ENCODE peak calls at places on chromosomes 13 and 19, in eight cellular contexts. One of them, this sample, is unnamed.
A peak's percentile ranks its signal among the peaks of the same experiment; 100 is the strongest.

GRCh38 chr13:83340170-83340569 is 542.1 kb downstream of the SLITRK1 start:
- DNase-seq in RWPE1: no peak
- DNase-seq in psoas muscle: no peak
- DNase-seq in heart left ventricle: no peak
- DNase-seq in ascending aorta: no peak
- DNase-seq in A673: peak; percentile 12
- DNase-seq in esophagus squamous epithelium: no peak
- DNase-seq in Calu3: no peak
- DNase-seq in this sample: no peak

GRCh38 chr13:29106651-29107050 is 286.5 kb downstream of the MTUS2 start:
- DNase-seq in RWPE1: no peak
- DNase-seq in psoas muscle: no peak
- DNase-seq in heart left ventricle: no peak
- DNase-seq in ascending aorta: no peak
- DNase-seq in A673: no peak
- DNase-seq in esophagus squamous epithelium: no peak
- DNase-seq in Calu3: no peak
- DNase-seq in this sample: no peak

GRCh38 chr13:27991881-27992280 is 3.4 kb upstream of the URAD start:
- DNase-seq in RWPE1: no peak
- DNase-seq in psoas muscle: no peak
- DNase-seq in heart left ventricle: no peak
- DNase-seq in ascending aorta: no peak
- DNase-seq in A673: no peak
- DNase-seq in esophagus squamous epithelium: no peak
- DNase-seq in Calu3: no peak
- DNase-seq in this sample: no peak

GRCh38 chr13:27627377-27627776 is 5.7 kb downstream of the POLR1D start:
- DNase-seq in RWPE1: no peak
- DNase-seq in psoas muscle: no peak
- DNase-seq in heart left ventricle: no peak
- DNase-seq in ascending aorta: no peak
- DNase-seq in A673: no peak
- DNase-seq in esophagus squamous epithelium: no peak
- DNase-seq in Calu3: no peak
- DNase-seq in this sample: no peak

GRCh38 chr19:1610579-1610978 is 5.3 kb upstream of the UQCR11 start:
- DNase-seq in RWPE1: no peak
- DNase-seq in psoas muscle: no peak
- DNase-seq in heart left ventricle: no peak
- DNase-seq in ascending aorta: no peak
- DNase-seq in A673: no peak
- DNase-seq in esophagus squamous epithelium: no peak
- DNase-seq in Calu3: no peak
- DNase-seq in this sample: no peak

GRCh38 chr19:4186087-4186993 is 3.9 kb downstream of the ANKRD24 start:
- DNase-seq in RWPE1: peak; percentile 76
- DNase-seq in psoas muscle: peak; percentile 78
- DNase-seq in heart left ventricle: peak; percentile 50
- DNase-seq in ascending aorta: peak; percentile 74
- DNase-seq in A673: peak; percentile 88
- DNase-seq in esophagus squamous epithelium: no peak
- DNase-seq in Calu3: peak; percentile 85
- DNase-seq in this sample: peak; percentile 43

GRCh38 chr13:20125783-20126165 is 35.1 kb downstream of the GJA3 start:
- DNase-seq in RWPE1: no peak
- DNase-seq in psoas muscle: no peak
- DNase-seq in heart left ventricle: no peak
- DNase-seq in ascending aorta: no peak
- DNase-seq in A673: no peak
- DNase-seq in esophagus squamous epithelium: no peak
- DNase-seq in Calu3: no peak
- DNase-seq in this sample: no peak

GRCh38 chr19:4456566-4456842 is 1.1 kb downstream of the UBXN6 start:
- DNase-seq in RWPE1: peak; percentile 52
- DNase-seq in psoas muscle: peak; percentile 55
- DNase-seq in heart left ventricle: no peak
- DNase-seq in ascending aorta: peak; percentile 61
- DNase-seq in A673: peak; percentile 76
- DNase-seq in esophagus squamous epithelium: no peak
- DNase-seq in Calu3: no peak
- DNase-seq in this sample: no peak

GRCh38 chr13:33676700-33677048 is 141.3 kb upstream of the RFC3 start:
- DNase-seq in RWPE1: no peak
- DNase-seq in psoas muscle: peak; percentile 53
- DNase-seq in heart left ventricle: peak; percentile 70
- DNase-seq in ascending aorta: peak; percentile 69
- DNase-seq in A673: peak; percentile 52
- DNase-seq in esophagus squamous epithelium: no peak
- DNase-seq in Calu3: peak; percentile 40
- DNase-seq in this sample: no peak

GRCh38 chr19:3807574-3808354 is 21.6 kb upstream of the MATK start:
- DNase-seq in RWPE1: no peak
- DNase-seq in psoas muscle: no peak
- DNase-seq in heart left ventricle: no peak
- DNase-seq in ascending aorta: no peak
- DNase-seq in A673: no peak
- DNase-seq in esophagus squamous epithelium: no peak
- DNase-seq in Calu3: no peak
- DNase-seq in this sample: no peak

GRCh38 chr13:26502826-26503225 is 54.7 kb upstream of the WASF3 start:
- DNase-seq in RWPE1: no peak
- DNase-seq in psoas muscle: peak; percentile 64
- DNase-seq in heart left ventricle: no peak
- DNase-seq in ascending aorta: no peak
- DNase-seq in A673: peak; percentile 50
- DNase-seq in esophagus squamous epithelium: no peak
- DNase-seq in Calu3: no peak
- DNase-seq in this sample: no peak

GRCh38 chr19:54408627-54409026 is 6.6 kb upstream of the TTYH1 start:
- DNase-seq in RWPE1: no peak
- DNase-seq in psoas muscle: no peak
- DNase-seq in heart left ventricle: no peak
- DNase-seq in ascending aorta: no peak
- DNase-seq in A673: no peak
- DNase-seq in esophagus squamous epithelium: no peak
- DNase-seq in Calu3: no peak
- DNase-seq in this sample: no peak

GRCh38 chr13:46577656-46578589 is 25.0 kb downstream of the LRCH1 start:
- DNase-seq in RWPE1: no peak
- DNase-seq in psoas muscle: no peak
- DNase-seq in heart left ventricle: no peak
- DNase-seq in ascending aorta: no peak
- DNase-seq in A673: no peak
- DNase-seq in esophagus squamous epithelium: no peak
- DNase-seq in Calu3: no peak
- DNase-seq in this sample: no peak

GRCh38 chr19:1825909-1826556 is 14.0 kb upstream of the ATP8B3 start:
- DNase-seq in RWPE1: peak; percentile 76
- DNase-seq in psoas muscle: peak; percentile 89
- DNase-seq in heart left ventricle: peak; percentile 69
- DNase-seq in ascending aorta: peak; percentile 83
- DNase-seq in A673: peak; percentile 88
- DNase-seq in esophagus squamous epithelium: no peak
- DNase-seq in Calu3: peak; percentile 75
- DNase-seq in this sample: peak; percentile 72

GRCh38 chr13:46613409-46614049 is 60.6 kb downstream of the LRCH1 start:
- DNase-seq in RWPE1: no peak
- DNase-seq in psoas muscle: no peak
- DNase-seq in heart left ventricle: no peak
- DNase-seq in ascending aorta: no peak
- DNase-seq in A673: no peak
- DNase-seq in esophagus squamous epithelium: no peak
- DNase-seq in Calu3: no peak
- DNase-seq in this sample: no peak

GRCh38 chr19:34269968-34270621 is 15.7 kb downstream of the GARRE1 start:
- DNase-seq in RWPE1: peak; percentile 61
- DNase-seq in psoas muscle: peak; percentile 64
- DNase-seq in heart left ventricle: peak; percentile 80
- DNase-seq in ascending aorta: peak; percentile 89
- DNase-seq in A673: peak; percentile 95
- DNase-seq in esophagus squamous epithelium: no peak
- DNase-seq in Calu3: peak; percentile 45
- DNase-seq in this sample: peak; percentile 47

GRCh38 chr13:37681295-37682032 is 82.9 kb upstream of the POSTN start:
- DNase-seq in RWPE1: no peak
- DNase-seq in psoas muscle: no peak
- DNase-seq in heart left ventricle: no peak
- DNase-seq in ascending aorta: no peak
- DNase-seq in A673: no peak
- DNase-seq in esophagus squamous epithelium: no peak
- DNase-seq in Calu3: no peak
- DNase-seq in this sample: no peak

GRCh38 chr19:49997709-49998108 is 27.5 kb downstream of the VRK3 start:
- DNase-seq in RWPE1: peak; percentile 59
- DNase-seq in psoas muscle: no peak
- DNase-seq in heart left ventricle: no peak
- DNase-seq in ascending aorta: no peak
- DNase-seq in A673: peak; percentile 41
- DNase-seq in esophagus squamous epithelium: no peak
- DNase-seq in Calu3: peak; percentile 41
- DNase-seq in this sample: no peak

GRCh38 chr13:38763446-38764381 is 76.8 kb downstream of the FREM2 start:
- DNase-seq in RWPE1: peak; percentile 42
- DNase-seq in psoas muscle: no peak
- DNase-seq in heart left ventricle: no peak
- DNase-seq in ascending aorta: no peak
- DNase-seq in A673: peak; percentile 87
- DNase-seq in esophagus squamous epithelium: no peak
- DNase-seq in Calu3: peak; percentile 28
- DNase-seq in this sample: no peak

GRCh38 chr19:980133-980998 is 3.8 kb upstream of the WDR18 start:
- DNase-seq in RWPE1: no peak
- DNase-seq in psoas muscle: no peak
- DNase-seq in heart left ventricle: no peak
- DNase-seq in ascending aorta: no peak
- DNase-seq in A673: no peak
- DNase-seq in esophagus squamous epithelium: no peak
- DNase-seq in Calu3: peak; percentile 18
- DNase-seq in this sample: no peak

GRCh38 chr19:45676851-45677263 is 8.8 kb downstream of the GIPR start:
- DNase-seq in RWPE1: no peak
- DNase-seq in psoas muscle: no peak
- DNase-seq in heart left ventricle: no peak
- DNase-seq in ascending aorta: no peak
- DNase-seq in A673: no peak
- DNase-seq in esophagus squamous epithelium: no peak
- DNase-seq in Calu3: peak; percentile 52
- DNase-seq in this sample: peak; percentile 26

GRCh38 chr13:60990032-60990733 is 425.5 kb downstream of the PCDH20 start:
- DNase-seq in RWPE1: no peak
- DNase-seq in psoas muscle: no peak
- DNase-seq in heart left ventricle: no peak
- DNase-seq in ascending aorta: no peak
- DNase-seq in A673: peak; percentile 29
- DNase-seq in esophagus squamous epithelium: no peak
- DNase-seq in Calu3: no peak
- DNase-seq in this sample: no peak

DNA sequence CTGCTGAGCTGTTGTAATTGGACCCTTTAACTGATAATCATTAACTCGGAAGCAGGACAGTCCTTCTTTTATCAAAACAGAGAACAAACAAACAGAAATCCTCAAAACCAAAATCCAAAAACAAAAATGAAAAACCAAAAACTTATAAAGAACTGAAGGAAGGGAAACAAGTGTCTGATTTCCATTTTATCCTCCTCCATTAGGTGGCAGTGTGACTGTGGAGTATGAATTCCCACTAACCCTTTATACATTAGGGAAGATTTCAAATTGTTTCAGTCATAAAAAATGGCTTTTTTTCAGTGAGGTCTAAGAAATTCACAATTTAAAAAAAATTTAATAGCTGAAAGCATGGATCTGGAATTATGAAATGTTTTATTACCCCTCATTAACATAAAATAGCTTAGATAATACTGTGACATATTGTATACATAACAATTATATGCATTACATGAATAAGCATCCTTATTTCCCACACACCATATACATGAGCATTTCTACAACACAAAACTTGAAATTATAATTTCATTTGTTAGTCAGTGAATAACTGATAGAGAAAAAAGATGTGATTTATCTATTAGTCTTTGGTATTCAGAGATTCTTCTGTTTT is 1074.3 kb upstream of the PCDH9 start:
- DNase-seq in RWPE1: peak; percentile 37
- DNase-seq in psoas muscle: no peak
- DNase-seq in heart left ventricle: no peak
- DNase-seq in ascending aorta: no peak
- DNase-seq in A673: peak; percentile 38
- DNase-seq in esophagus squamous epithelium: no peak
- DNase-seq in Calu3: peak; percentile 0
- DNase-seq in this sample: no peak
- TF ChIP-seq CTCF in RWPE1: peak; percentile 63
- TF ChIP-seq CTCF in psoas muscle: peak; percentile 6
- TF ChIP-seq CTCF in heart left ventricle: peak; percentile 53
- TF ChIP-seq CTCF in ascending aorta: no peak
- TF ChIP-seq CTCF in A673: peak; percentile 65
- TF ChIP-seq CTCF in esophagus squamous epithelium: no peak
- TF ChIP-seq CTCF in Calu3: no peak
- TF ChIP-seq CTCF in this sample: no peak

DNA sequence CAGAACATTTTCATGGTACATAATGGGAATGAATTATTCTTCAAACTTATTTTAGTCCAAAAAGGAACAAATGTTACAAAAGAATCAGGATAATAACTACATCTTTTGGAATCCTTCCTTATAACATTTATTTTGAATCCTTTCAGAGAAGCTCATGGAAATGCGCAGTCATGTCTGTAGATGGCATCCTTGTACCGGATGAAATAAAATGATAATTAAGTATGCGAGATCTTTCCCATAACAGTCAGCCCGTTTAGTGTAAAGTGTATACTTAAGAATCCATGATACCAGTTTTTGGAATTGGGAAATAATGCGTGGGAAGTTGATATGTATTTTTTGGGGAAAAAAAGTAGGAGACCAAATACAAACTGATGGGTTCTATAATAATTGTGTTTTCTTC is 418.8 kb downstream of the GPC5 start:
- DNase-seq in RWPE1: no peak
- DNase-seq in psoas muscle: no peak
- DNase-seq in heart left ventricle: no peak
- DNase-seq in ascending aorta: no peak
- DNase-seq in A673: peak; percentile 65
- DNase-seq in esophagus squamous epithelium: no peak
- DNase-seq in Calu3: no peak
- DNase-seq in this sample: no peak
- TF ChIP-seq CTCF in RWPE1: no peak
- TF ChIP-seq CTCF in psoas muscle: peak; percentile 13
- TF ChIP-seq CTCF in heart left ventricle: peak; percentile 46
- TF ChIP-seq CTCF in ascending aorta: no peak
- TF ChIP-seq CTCF in A673: peak; percentile 73
- TF ChIP-seq CTCF in esophagus squamous epithelium: no peak
- TF ChIP-seq CTCF in Calu3: no peak
- TF ChIP-seq CTCF in this sample: no peak

GRCh38 chr13:97067342-97067895 is 73.1 kb upstream of the OXGR1 start:
- DNase-seq in RWPE1: no peak
- DNase-seq in psoas muscle: no peak
- DNase-seq in heart left ventricle: no peak
- DNase-seq in ascending aorta: no peak
- DNase-seq in A673: no peak
- DNase-seq in esophagus squamous epithelium: no peak
- DNase-seq in Calu3: no peak
- DNase-seq in this sample: no peak
- TF ChIP-seq CTCF in RWPE1: no peak
- TF ChIP-seq CTCF in psoas muscle: no peak
- TF ChIP-seq CTCF in heart left ventricle: no peak
- TF ChIP-seq CTCF in ascending aorta: no peak
- TF ChIP-seq CTCF in A673: peak; percentile 35
- TF ChIP-seq CTCF in esophagus squamous epithelium: no peak
- TF ChIP-seq CTCF in Calu3: no peak
- TF ChIP-seq CTCF in this sample: no peak

GRCh38 chr19:11984986-11985385 is 20.1 kb downstream of the ZNF763 start:
- DNase-seq in RWPE1: no peak
- DNase-seq in psoas muscle: no peak
- DNase-seq in heart left ventricle: no peak
- DNase-seq in ascending aorta: no peak
- DNase-seq in A673: peak; percentile 39
- DNase-seq in esophagus squamous epithelium: no peak
- DNase-seq in Calu3: no peak
- DNase-seq in this sample: no peak
- TF ChIP-seq CTCF in RWPE1: no peak
- TF ChIP-seq CTCF in psoas muscle: no peak
- TF ChIP-seq CTCF in heart left ventricle: peak; percentile 25
- TF ChIP-seq CTCF in ascending aorta: no peak
- TF ChIP-seq CTCF in A673: peak; percentile 54
- TF ChIP-seq CTCF in esophagus squamous epithelium: no peak
- TF ChIP-seq CTCF in Calu3: no peak
- TF ChIP-seq CTCF in this sample: no peak

This sample was measured in activated B cell treated with CpG ODN at 0.5 μM for 24 hours.